ENCODE peak calls at places on chromosomes 5 and 9, in five cellular contexts. Z is uterus, O is body of pancreas, E is IMR-90, K is tibial nerve. V is an unnamed sample.
A peak's percentile ranks its signal among the peaks of the same experiment; 100 is the strongest.

GRCh38 chr9:95129651-95130291 is 187.7 kb downstream of the FANCC start:
- DNase-seq in O (peak; percentile 60), E (no peak), K (no peak), Z (no peak), V (no peak)

GRCh38 chr9:5953743-5954707 is 61.4 kb downstream of the RANBP6 start:
- DNase-seq in E (peak; percentile 25), Z (no peak), K (no peak), O (no peak), V (no peak)

GRCh38 chr5:171848487-171848886 is 62.9 kb downstream of the SMIM23 start:
- DNase-seq in O (no peak), K (no peak), Z (no peak), E (no peak), V (no peak)

GRCh38 chr9:100739208-100739607 is 161.3 kb downstream of the CAVIN4 start:
- DNase-seq in K (no peak), E (no peak), O (no peak), Z (no peak), V (no peak)

GRCh38 chr9:83413367-83413766 is 124.8 kb downstream of the FRMD3 start:
- DNase-seq in Z (no peak), O (no peak), E (no peak), K (no peak), V (no peak)

GRCh38 chr5:32581010-32581785 is 4.2 kb upstream of the SUB1 start:
- DNase-seq in K (no peak), O (no peak), E (no peak), Z (no peak), V (no peak)

GRCh38 chr9:86676426-86676825 is 270.9 kb downstream of the GAS1 start:
- DNase-seq in O (no peak), K (no peak), E (no peak), Z (no peak), V (no peak)

GRCh38 chr5:128254789-128255188 is 171.2 kb downstream of the SLC12A2 start:
- DNase-seq in O (no peak), K (no peak), E (no peak), Z (no peak), V (no peak)

GRCh38 chr9:21294325-21294724 is 10.8 kb downstream of the IFNA5 start:
- DNase-seq in K (no peak), Z (no peak), E (peak; percentile 17), O (peak; percentile 36), V (no peak)

GRCh38 chr9:3043369-3043768 is 199.5 kb upstream of the PUM3 start:
- DNase-seq in O (no peak), Z (no peak), E (peak; percentile 6), K (no peak), V (no peak)

GRCh38 chr5:119318256-119318914 is 37.4 kb upstream of the TNFAIP8 start:
- DNase-seq in E (no peak), O (no peak), Z (no peak), K (no peak), V (no peak)

GRCh38 chr5:172223901-172224873 is 30.2 kb downstream of the EFCAB9 start:
- DNase-seq in K (no peak), O (no peak), E (no peak), Z (no peak), V (no peak)

GRCh38 chr9:81410201-81410600 is 279.1 kb downstream of the TLE1 start:
- DNase-seq in O (no peak), E (peak; percentile 91), K (no peak), Z (no peak), V (no peak)

GRCh38 chr9:95127249-95128176 is 190.0 kb downstream of the FANCC start:
- DNase-seq in E (peak; percentile 71), Z (peak; percentile 88), K (peak; percentile 91), O (peak; percentile 88), V (peak; percentile 90)

GRCh38 chr9:109314011-109314531 is 6.8 kb downstream of the EPB41L4B start:
- DNase-seq in K (no peak), E (no peak), O (peak; percentile 28), Z (no peak), V (no peak)

GRCh38 chr5:73229271-73229670 is 56.3 kb downstream of the TMEM174 start:
- DNase-seq in O (no peak), K (no peak), Z (no peak), E (peak; percentile 67), V (no peak)

DNA sequence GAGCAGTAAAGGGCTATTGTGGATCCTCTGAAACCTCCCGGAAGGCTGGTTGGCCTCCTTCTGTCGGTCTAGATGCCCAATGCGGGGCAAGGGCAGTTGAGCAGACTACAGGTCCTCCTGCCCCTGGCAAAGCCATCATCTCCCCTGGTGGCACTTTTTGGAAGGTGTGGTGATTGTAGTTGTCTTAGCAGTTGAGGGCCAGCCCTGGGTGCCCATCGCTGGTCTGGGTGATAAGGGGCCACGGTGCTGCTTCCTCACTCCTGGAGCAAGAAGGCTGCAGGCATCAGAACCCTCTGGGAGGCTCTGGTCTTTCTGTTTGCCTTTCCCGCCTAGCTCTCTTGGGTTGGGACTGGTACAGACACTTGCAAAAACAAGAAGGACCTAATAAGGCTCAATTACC is 63.8 kb downstream of the CYSTM1 start:
- DNase-seq in Z (no peak), O (no peak), E (no peak), K (no peak), V (no peak)
- H3K4me1 ChIP-seq in Z (peaks cover 16% of the 10 kb centered on the region), O (peaks cover 42% of the 10 kb centered on the region), E (peaks cover 15% of the 10 kb centered on the region), K (peaks cover 15% of the 10 kb centered on the region), V (peaks cover 57% of the 10 kb centered on the region)

GRCh38 chr5:132259061-132259851 is 1.8 kb downstream of the PDLIM4 start:
- DNase-seq in Z (peak; percentile 76), O (peak; percentile 48), E (peak; percentile 95), K (peak; percentile 52), V (peak; percentile 87)
- TF ChIP-seq POLR2A in Z (peak; percentile 62), O (peak; percentile 9), E (peak; percentile 73), K (peak; percentile 23), V (peak; percentile 22)

DNA sequence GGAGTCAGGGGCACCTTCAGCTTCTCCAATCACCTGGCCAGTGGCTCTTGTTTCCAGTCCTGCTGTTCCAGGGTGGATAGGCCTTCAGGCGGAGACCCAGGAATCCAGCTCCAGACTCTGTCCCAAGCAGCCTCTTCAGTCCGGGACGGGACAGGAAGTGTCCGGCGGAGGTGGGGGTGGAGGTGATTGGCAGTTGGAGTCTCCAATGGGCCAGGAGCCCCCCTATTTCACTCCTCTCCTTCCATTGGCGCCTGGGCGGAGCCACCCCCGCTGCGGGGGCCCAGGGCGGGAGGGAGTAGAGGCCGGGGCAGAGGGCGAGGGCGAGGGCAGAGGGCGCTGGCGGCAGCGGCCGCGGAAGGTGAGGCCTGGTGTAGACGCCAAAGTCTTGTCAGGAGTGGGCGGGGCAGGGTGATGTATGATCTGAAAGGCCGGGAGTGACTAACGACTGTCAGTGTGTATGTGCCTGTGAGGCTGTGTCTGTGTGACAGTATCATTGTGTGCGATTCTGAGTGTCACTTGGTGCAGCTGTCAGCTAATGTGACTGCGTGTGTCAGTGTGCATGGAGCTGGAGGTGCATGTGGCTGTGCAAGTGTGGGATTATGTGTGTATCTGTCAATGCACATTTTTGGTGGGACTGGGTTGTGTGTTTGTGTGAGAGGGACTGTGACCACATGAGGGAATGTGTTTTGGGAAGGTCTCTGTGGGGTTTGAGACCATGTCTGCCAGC is at the start of gene IL11RA:
- DNase-seq in E (peak; percentile 84), O (peak; percentile 72), Z (peak; percentile 91), K (peak; percentile 78), V (peak; percentile 94)
- TF ChIP-seq CTCF in E (no peak), O (no peak), Z (no peak), K (no peak), V (no peak)

DNA sequence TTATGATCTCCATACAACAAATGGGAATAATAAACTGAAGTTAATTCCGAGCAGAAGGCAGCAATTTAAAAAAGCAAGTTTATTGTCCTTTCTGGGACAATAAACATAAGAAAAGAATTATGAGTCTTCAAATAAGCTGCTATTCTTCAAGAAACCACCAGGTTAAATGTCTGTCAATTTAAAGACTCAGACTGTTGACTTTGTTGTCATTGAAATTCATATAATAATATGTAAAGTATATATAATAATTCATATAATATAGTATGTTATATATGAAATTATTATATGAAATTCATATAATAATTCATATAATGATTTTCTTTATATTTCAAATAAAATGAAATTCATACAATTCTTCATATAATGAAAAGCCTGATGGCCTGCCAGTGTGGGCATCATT is 497.5 kb upstream of the RGMB start:
- DNase-seq in Z (no peak), O (no peak), E (no peak), K (no peak), V (no peak)
- H3K4me1 ChIP-seq in Z (no peaks in the 10 kb centered on the region), O (no peaks in the 10 kb centered on the region), E (no peaks in the 10 kb centered on the region), K (no peaks in the 10 kb centered on the region), V (no peaks in the 10 kb centered on the region)

DNA sequence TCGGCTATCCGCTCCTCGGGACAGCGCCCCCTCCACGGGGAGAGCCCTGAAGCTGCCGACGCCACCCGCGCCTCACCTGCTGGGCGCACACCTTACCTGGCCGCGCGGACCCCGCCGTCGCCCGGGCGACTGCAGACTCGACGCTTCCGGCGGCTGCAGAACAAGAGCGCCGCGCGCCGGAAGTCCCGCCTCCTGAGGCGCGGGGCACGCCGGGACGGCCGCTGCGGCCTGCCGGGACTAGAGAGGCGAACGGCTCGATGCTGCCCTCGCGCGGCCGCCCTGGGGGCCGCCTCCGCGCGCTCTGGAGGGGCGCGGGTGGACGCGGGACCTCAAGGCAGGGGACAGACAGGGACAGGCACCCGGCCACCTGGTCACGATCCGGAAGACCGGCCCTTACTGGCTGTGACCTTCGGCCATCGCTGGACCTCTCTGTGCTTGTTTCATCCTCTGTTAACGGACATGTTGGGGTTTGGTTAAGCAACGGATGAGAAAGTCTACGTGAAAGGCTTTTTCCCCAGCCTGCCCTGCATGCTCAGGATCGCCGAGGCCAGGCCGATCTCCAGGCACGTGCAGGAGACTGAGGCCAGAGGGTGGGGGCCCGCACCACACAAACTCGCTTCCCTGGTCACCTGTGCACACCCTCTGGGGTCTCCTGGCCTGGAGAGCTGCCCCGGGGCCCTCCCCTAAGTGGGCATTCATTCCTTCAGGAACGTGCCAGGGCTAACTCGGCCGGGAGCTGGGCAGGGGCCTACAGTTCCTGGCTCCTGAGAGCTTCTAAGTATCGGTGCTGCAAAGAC is at the start of gene SNAPC4:
- DNase-seq in O (peak; percentile 86), Z (peak; percentile 87), K (peak; percentile 66), E (peak; percentile 78), V (peak; percentile 82)
- TF ChIP-seq POLR2A in O (peak; percentile 68), Z (peak; percentile 66), K (no peak), E (peak; percentile 71), V (no peak)